ENCODE peak calls at places on chromosomes 7 and 10, in seven cellular contexts. N is HFF-Myc; E is endothelial cell of umbilical vein; S is CD4-positive, CD25-positive, alpha-beta regulatory T cell; P is foreskin fibroblast; L is brain microvascular endothelial cell; A is mesenchymal stem cell. M is an unnamed sample.

GRCh38 chr7:57868771-57869483 is 418.9 kb downstream of the ZNF716 start:
- DNase-seq in N (no peak), E (no peak), S (no peak), P (no peak), L (no peak), A (no peak), M (peak)

GRCh38 chr10:31129261-31129660 is 97.6 kb upstream of the ZNF438 start:
- DNase-seq in N (peak), E (peak), S (no peak), P (peak), L (peak), A (peak), M (peak)

GRCh38 chr10:96724621-96725020 is 4.3 kb upstream of the PIK3AP1 start:
- DNase-seq in N (no peak), E (no peak), S (no peak), P (no peak), L (no peak), A (no peak), M (no peak)

GRCh38 chr10:28774051-28774995 is 97.0 kb downstream of the BAMBI start:
- DNase-seq in N (no peak), E (no peak), S (no peak), P (no peak), L (peak), A (no peak), M (no peak)

GRCh38 chr10:3867454-3868273 is 82.7 kb upstream of the KLF6 start:
- DNase-seq in N (no peak), E (peak), S (no peak), P (no peak), L (no peak), A (no peak), M (no peak)

GRCh38 chr7:51268859-51269258 is 47.8 kb downstream of the COBL start:
- DNase-seq in N (no peak), E (no peak), S (no peak), P (no peak), L (no peak), A (no peak), M (no peak)

GRCh38 chr10:77357185-77357584 is 280.4 kb downstream of the KCNMA1 start:
- DNase-seq in N (no peak), E (no peak), S (no peak), P (no peak), L (no peak), A (no peak), M (no peak)

GRCh38 chr10:95265572-95265971 is 25.2 kb downstream of the PDLIM1 start:
- DNase-seq in N (no peak), E (no peak), S (no peak), P (no peak), L (no peak), A (no peak), M (no peak)

GRCh38 chr10:110336111-110336721 is 31.5 kb upstream of the SMNDC1 start:
- DNase-seq in N (peak), E (peak), S (no peak), P (peak), L (peak), A (peak), M (peak)

GRCh38 chr10:88819290-88819689 is 16.8 kb downstream of the LIPM start:
- DNase-seq in N (no peak), E (no peak), S (no peak), P (no peak), L (no peak), A (no peak), M (no peak)

GRCh38 chr7:130481898-130482297 is 10.0 kb upstream of the MEST start:
- DNase-seq in N (no peak), E (no peak), S (no peak), P (no peak), L (no peak), A (peak), M (peak)

GRCh38 chr7:99090811-99091582 is 52.9 kb downstream of the SMURF1 start:
- DNase-seq in N (peak), E (no peak), S (no peak), P (peak), L (no peak), A (peak), M (no peak)

GRCh38 chr10:77741746-77742145 is 104.1 kb upstream of the KCNMA1 start:
- DNase-seq in N (no peak), E (no peak), S (no peak), P (peak), L (no peak), A (no peak), M (no peak)

GRCh38 chr10:98013776-98014175 is 16.6 kb downstream of the CRTAC1 start:
- DNase-seq in N (no peak), E (no peak), S (no peak), P (no peak), L (no peak), A (no peak), M (no peak)

GRCh38 chr10:89419548-89419947 is 5.2 kb downstream of the IFIT5 start:
- DNase-seq in N (no peak), E (no peak), S (peak), P (no peak), L (no peak), A (peak), M (peak)

GRCh38 chr10:133189256-133189655 is 29.2 kb downstream of the KNDC1 start:
- DNase-seq in N (no peak), E (no peak), S (no peak), P (no peak), L (no peak), A (no peak), M (no peak)

GRCh38 chr10:132575320-132576201 is 38.0 kb downstream of the INPP5A start:
- DNase-seq in N (peak), E (peak), S (no peak), P (peak), L (peak), A (peak), M (peak)

GRCh38 chr7:134752006-134752760 is 27.3 kb upstream of the CALD1 start:
- DNase-seq in N (no peak), E (peak), S (no peak), P (peak), L (peak), A (peak), M (no peak)

GRCh38 chr10:132924046-132924952 is 18.1 kb downstream of the CFAP46 start:
- DNase-seq in N (no peak), E (no peak), S (no peak), P (no peak), L (no peak), A (no peak), M (no peak)

GRCh38 chr7:111262293-111263116 is 171.6 kb downstream of the LRRN3 start:
- DNase-seq in N (no peak), E (no peak), S (no peak), P (no peak), L (no peak), A (no peak), M (no peak)

GRCh38 chr7:140621326-140622035 is 19.1 kb downstream of the DENND2A start:
- DNase-seq in N (no peak), E (no peak), S (no peak), P (peak), L (peak), A (no peak), M (no peak)

GRCh38 chr7:494261-494687 is 25.4 kb downstream of the PDGFA start:
- DNase-seq in N (no peak), E (no peak), S (no peak), P (no peak), L (no peak), A (no peak), M (no peak)

DNA sequence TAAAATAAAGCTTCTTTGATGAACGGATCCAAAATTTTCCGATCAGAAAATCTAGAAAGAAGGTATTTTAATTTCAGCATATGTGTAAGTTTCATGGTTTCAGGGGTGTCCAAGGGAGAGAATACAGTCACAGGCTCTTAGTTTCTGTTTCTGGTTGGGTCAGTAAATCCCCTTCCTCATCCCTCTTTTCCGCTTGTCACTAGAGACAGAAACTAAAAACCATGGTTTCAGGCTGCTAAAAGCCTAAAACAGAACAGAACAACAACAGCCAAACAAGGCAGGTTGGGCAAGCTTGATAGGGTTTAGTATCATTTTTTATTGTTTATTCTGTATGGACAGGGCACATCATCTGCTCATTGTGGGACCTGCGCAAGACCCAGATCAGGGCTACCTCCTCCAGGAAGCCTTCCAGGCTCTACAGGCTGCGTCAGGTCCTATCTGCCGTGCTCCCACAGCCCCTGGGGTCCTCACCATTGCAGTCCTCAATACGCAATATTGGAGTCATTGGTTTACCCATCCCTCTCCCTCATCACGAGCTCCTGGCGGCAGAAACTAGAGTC is 70.3 kb upstream of the CUX1 start:
- DNase-seq in N (no peak), E (no peak), S (no peak), P (no peak), L (no peak), A (no peak), M (no peak)
- H3K4me3 ChIP-seq in N (no peak), E (no peak), S (no peak), P (no peak), L (no peak), A (no peak), M (no peak)

GRCh38 chr10:124619802-124620490 is 124.2 kb downstream of the FAM53B start:
- DNase-seq in N (no peak), E (no peak), S (no peak), P (no peak), L (no peak), A (no peak), M (no peak)

GRCh38 chr10:124616836-124617130 is 127.4 kb downstream of the FAM53B start:
- DNase-seq in N (no peak), E (no peak), S (no peak), P (no peak), L (no peak), A (no peak), M (no peak)

GRCh38 chr10:124616040-124616835 is 127.9 kb downstream of the FAM53B start:
- DNase-seq in N (no peak), E (no peak), S (no peak), P (no peak), L (no peak), A (no peak), M (no peak)

GRCh38 chr10:124619195-124619594 is 125.0 kb downstream of the FAM53B start:
- DNase-seq in N (no peak), E (no peak), S (no peak), P (no peak), L (no peak), A (peak), M (no peak)

GRCh38 chr10:124618674-124619073 is 125.5 kb downstream of the FAM53B start:
- DNase-seq in N (no peak), E (no peak), S (no peak), P (no peak), L (no peak), A (no peak), M (no peak)
- H3K4me3 ChIP-seq in N (no peak), E (no peak), S (no peak), P (no peak), L (no peak), A (no peak), M (no peak)

DNA sequence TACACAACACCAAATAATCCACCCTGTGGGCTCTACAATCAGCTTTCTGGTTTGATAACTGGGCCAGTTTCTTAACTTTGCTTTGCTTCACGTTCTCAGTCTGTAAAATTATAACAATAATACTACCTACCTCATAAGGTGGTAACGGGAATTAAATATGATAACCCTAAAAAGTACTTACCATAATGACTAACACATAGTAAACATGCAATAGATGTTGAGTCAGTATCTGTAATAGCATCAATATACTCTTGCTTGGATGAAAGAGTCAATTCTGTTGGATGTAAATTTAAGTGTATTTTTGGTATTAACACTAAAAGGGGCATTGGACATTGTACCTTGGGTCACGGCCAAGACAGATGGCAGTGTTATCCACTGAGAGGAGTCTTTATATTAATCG is 160.5 kb downstream of the FOXP2 start:
- DNase-seq in N (no peak), E (no peak), S (no peak), P (no peak), L (no peak), A (no peak), M (no peak)
- H3K4me3 ChIP-seq in N (no peak), E (no peak), S (no peak), P (no peak), L (no peak), A (no peak), M (no peak)

DNA sequence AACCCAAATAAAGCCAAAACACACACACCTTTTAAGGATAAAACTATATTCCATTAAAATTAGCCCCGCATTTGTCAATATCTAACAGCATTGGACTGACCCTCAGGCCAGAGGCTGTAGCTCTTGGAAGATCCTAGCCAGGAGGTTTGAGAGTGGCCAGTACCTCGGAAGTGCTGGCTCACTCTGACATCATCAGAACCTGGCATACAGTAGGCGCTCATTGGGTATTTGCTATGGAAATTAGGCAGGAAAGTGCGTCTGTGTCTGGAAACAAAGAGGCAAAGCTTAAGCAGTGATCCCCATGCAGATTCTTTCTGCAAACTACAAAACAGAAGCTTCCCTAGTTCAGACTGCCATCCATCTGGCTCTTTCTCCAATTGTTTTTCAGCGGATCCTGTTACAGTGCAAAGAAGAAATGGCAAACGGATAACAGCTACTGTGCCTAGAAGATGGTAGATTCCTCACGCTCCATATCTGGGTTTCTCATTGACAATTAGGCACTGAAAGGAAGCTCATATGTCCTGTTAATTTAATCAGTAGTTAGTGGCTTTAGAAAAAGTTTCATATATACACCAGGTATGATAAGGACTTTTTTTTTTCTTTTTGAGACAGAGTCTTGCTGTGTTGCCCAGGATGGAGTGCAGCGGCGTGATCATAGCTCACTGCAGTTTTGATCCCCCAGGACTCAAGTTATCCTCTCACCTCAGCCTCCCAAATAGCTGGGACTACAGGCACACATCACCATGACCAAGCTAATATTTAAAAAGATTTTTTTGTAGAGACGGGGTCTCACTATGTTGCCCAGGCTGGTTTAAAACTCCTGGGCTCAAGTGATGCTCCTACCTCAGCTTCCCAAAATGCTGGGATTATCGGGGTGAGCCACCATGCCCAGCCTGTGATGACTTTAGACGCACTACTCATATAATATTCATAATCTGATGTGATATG is 1.9 kb upstream of the PRKCQ start:
- DNase-seq in N (no peak), E (no peak), S (no peak), P (no peak), L (no peak), A (no peak), M (no peak)
- H3K4me3 ChIP-seq in N (peak), E (no peak), S (peak), P (no peak), L (no peak), A (no peak), M (no peak)

DNA sequence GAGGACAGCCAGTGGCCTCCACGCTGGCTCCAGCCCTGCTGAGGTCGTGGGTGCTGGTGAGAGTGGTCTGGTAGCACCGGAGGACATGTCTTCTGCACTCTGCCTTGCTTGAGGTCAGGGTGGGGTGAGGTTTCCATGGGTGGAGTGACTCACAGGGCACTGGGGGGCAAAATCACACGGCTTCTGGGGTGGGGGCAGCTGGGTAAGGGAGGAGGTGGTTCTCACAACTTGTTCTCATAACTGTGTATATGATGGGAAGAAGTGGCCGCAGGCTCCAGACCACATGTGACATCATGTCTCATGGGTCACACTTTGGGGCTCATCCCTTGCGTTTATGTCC is 868 bp upstream of the PRF1 start:
- DNase-seq in N (no peak), E (no peak), S (no peak), P (no peak), L (no peak), A (no peak), M (no peak)
- H3K4me3 ChIP-seq in N (no peak), E (no peak), S (peak), P (no peak), L (no peak), A (no peak), M (no peak)

GRCh38 chr10:102652170-102652926 is 8.1 kb downstream of the TRIM8 start:
- DNase-seq in N (no peak), E (no peak), S (no peak), P (no peak), L (no peak), A (no peak), M (no peak)
- H3K4me3 ChIP-seq in N (no peak), E (no peak), S (no peak), P (no peak), L (no peak), A (no peak), M (no peak)

GRCh38 chr10:103839867-103840746 is 15.3 kb downstream of the SH3PXD2A start:
- DNase-seq in N (no peak), E (no peak), S (no peak), P (no peak), L (no peak), A (peak), M (no peak)

GRCh38 chr10:103838095-103838395 is 17.3 kb downstream of the SH3PXD2A start:
- DNase-seq in N (no peak), E (no peak), S (no peak), P (no peak), L (no peak), A (no peak), M (no peak)

GRCh38 chr10:103838851-103839512 is 16.4 kb downstream of the SH3PXD2A start:
- DNase-seq in N (no peak), E (no peak), S (no peak), P (no peak), L (no peak), A (no peak), M (no peak)

GRCh38 chr10:103840747-103841085 is 14.7 kb downstream of the SH3PXD2A start:
- DNase-seq in N (no peak), E (no peak), S (no peak), P (no peak), L (no peak), A (no peak), M (no peak)

DNA sequence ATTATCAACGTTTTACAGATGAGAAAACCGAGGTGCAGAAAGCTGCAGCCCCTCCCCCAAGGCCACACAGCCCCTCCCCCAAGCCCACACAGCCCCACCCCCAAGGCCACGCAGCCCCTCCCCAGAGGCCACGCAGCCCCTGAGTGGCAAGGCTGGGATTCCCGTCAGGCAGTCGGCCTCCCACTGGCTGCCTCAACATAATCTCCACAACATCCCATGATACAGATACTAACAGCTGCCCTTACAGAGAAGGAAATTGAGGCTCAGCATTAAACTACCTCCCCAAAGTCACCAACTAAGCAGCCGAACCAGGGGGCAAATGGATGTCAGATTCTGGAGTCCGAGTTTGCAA is 15.9 kb downstream of the SH3PXD2A start:
- DNase-seq in N (no peak), E (no peak), S (no peak), P (no peak), L (no peak), A (no peak), M (no peak)
- H3K4me3 ChIP-seq in N (no peak), E (no peak), S (no peak), P (no peak), L (no peak), A (no peak), M (no peak)